ENCODE peak calls at places on chromosomes 3 and 15, in eight cellular contexts. K is endothelial cell of umbilical vein; A is endodermal cell; M is fibroblast of gingiva; U is activated CD8-positive, alpha-beta memory T cell treated with anti-CD3 and anti-CD28 coated beads, Interleukin-2, amount 10 ng/mL, durations not matched to agents 7 days and 5 days; E is LHCN-M2; B is activated gamma-delta T cell treated with Interleukin-2 at 50 U/mL for 16 hours; S is Right ventricle myocardium inferior. Q is an unnamed sample.

GRCh38 chr3:186534113-186534669 is 10.0 kb downstream of the CRYGS start:
- DNase-seq in S (no peak), A (no peak), M (no peak), E (no peak), K (no peak), U (peak; percentile 52), B (peak; percentile 11), Q (no peak)

GRCh38 chr15:65824031-65824743 is 32.1 kb upstream of the DENND4A start:
- DNase-seq in B (no peak), M (peak; percentile 59), U (no peak), K (peak; percentile 85), S (no peak), A (peak; percentile 90), E (peak; percentile 64), Q (peak; percentile 23)

GRCh38 chr3:37137516-37137915 is 36.9 kb downstream of the LRRFIP2 start:
- DNase-seq in A (no peak), K (no peak), E (no peak), B (no peak), U (no peak), M (no peak), S (no peak), Q (no peak)

GRCh38 chr3:72836923-72837322 is 11.3 kb downstream of the SHQ1 start:
- DNase-seq in B (no peak), E (no peak), A (no peak), U (no peak), K (no peak), M (peak; percentile 71), S (peak; percentile 87), Q (peak; percentile 61)

GRCh38 chr3:187858086-187858485 is 112.8 kb upstream of the BCL6 start:
- DNase-seq in A (no peak), B (no peak), K (no peak), E (no peak), M (no peak), S (no peak), U (no peak), Q (no peak)

GRCh38 chr3:194886836-194887235 is 201.2 kb downstream of the FAM43A start:
- DNase-seq in B (no peak), A (no peak), E (no peak), S (no peak), M (no peak), K (no peak), U (no peak), Q (no peak)

GRCh38 chr3:12265558-12265957 is 23.3 kb upstream of the PPARG start:
- DNase-seq in A (no peak), U (no peak), S (no peak), E (no peak), M (peak; percentile 90), B (no peak), K (no peak), Q (no peak)

GRCh38 chr3:69120879-69121464 is 1.4 kb downstream of the LMOD3 start:
- DNase-seq in S (no peak), A (peak; percentile 94), U (peak; percentile 90), E (peak; percentile 67), K (peak; percentile 86), B (peak; percentile 86), M (peak; percentile 55), Q (peak; percentile 10)

GRCh38 chr3:146590521-146590920 is 14.6 kb downstream of the PLSCR5 start:
- DNase-seq in E (peak; percentile 42), B (no peak), A (no peak), M (peak; percentile 22), K (peak; percentile 24), U (no peak), S (no peak), Q (no peak)

GRCh38 chr3:24986635-24987034 is 441.4 kb upstream of the RARB start:
- DNase-seq in S (no peak), E (no peak), M (no peak), A (no peak), U (no peak), B (no peak), K (no peak), Q (no peak)

GRCh38 chr15:75648156-75649000 is 666 bp downstream of the SNX33 start:
- DNase-seq in M (peak; percentile 51), A (peak; percentile 85), U (no peak), E (peak; percentile 55), B (no peak), K (no peak), S (no peak), Q (no peak)

Q was measured in nucleus accumbens.